ENCODE peak calls at places on chromosomes 5 and 9, in four cellular contexts. W is HEK293T, Z is K562, H is HepG2. C is an unnamed sample.

GRCh38 chr9:18542837-18543405 is 69.0 kb downstream of the ADAMTSL1 start:
- DNase-seq in W (no peak), Z (no peak), H (no peak), C (no peak)

GRCh38 chr9:111375062-111375461 is 45.0 kb upstream of the OR2K2 start:
- DNase-seq in W (no peak), Z (no peak), H (no peak), C (no peak)

GRCh38 chr9:135248721-135249120 is 161.3 kb downstream of the OLFM1 start:
- DNase-seq in W (no peak), Z (no peak), H (no peak), C (no peak)

GRCh38 chr5:39224196-39224754 is 4.9 kb upstream of the FYB1 start:
- DNase-seq in W (no peak), Z (peak; percentile 45), H (no peak), C (no peak)

GRCh38 chr5:96194597-96194996 is 232.9 kb upstream of the ELL2 start:
- DNase-seq in W (no peak), Z (no peak), H (no peak), C (no peak)

GRCh38 chr9:4334439-4334838 is 34.6 kb upstream of the GLIS3 start:
- DNase-seq in W (no peak), Z (no peak), H (peak; percentile 46), C (peak; percentile 30)

GRCh38 chr5:134143431-134143830 is 28.9 kb downstream of the TCF7 start:
- DNase-seq in W (no peak), Z (no peak), H (no peak), C (no peak)

GRCh38 chr9:115000217-115000639 is 69.8 kb upstream of the TNFSF8 start:
- DNase-seq in W (no peak), Z (no peak), H (no peak), C (no peak)

GRCh38 chr5:59768204-59769040 is 125.1 kb downstream of the PDE4D start:
- DNase-seq in W (peak; percentile 63), Z (no peak), H (peak; percentile 77), C (peak; percentile 54)
- TF ChIP-seq ELF4 in W (no peak), Z (no peak), H (no peak), C (no peak)

GRCh38 chr5:61569353-61569752 is 237.3 kb downstream of the ZSWIM6 start:
- DNase-seq in W (no peak), Z (no peak), H (no peak), C (no peak)

GRCh38 chr5:61559722-61560121 is 227.7 kb downstream of the ZSWIM6 start:
- DNase-seq in W (no peak), Z (no peak), H (no peak), C (no peak)

GRCh38 chr5:61567337-61567736 is 235.3 kb downstream of the ZSWIM6 start:
- DNase-seq in W (no peak), Z (no peak), H (no peak), C (no peak)

GRCh38 chr5:61563401-61563800 is 231.3 kb downstream of the ZSWIM6 start:
- DNase-seq in W (no peak), Z (no peak), H (no peak), C (no peak)
- TF ChIP-seq ELF4 in W (no peak), Z (no peak), H (no peak), C (no peak)

GRCh38 chr9:124363326-124364096 is 51.7 kb downstream of the PSMB7 start:
- DNase-seq in W (no peak), Z (no peak), H (no peak), C (no peak)
- TF ChIP-seq ELF4 in W (no peak), Z (no peak), H (no peak), C (no peak)

GRCh38 chr5:73037545-73037944 is 81.7 kb downstream of the FCHO2 start:
- DNase-seq in W (no peak), Z (no peak), H (no peak), C (no peak)

GRCh38 chr5:73039082-73039481 is 81.3 kb upstream of the TMEM171 start:
- DNase-seq in W (no peak), Z (no peak), H (no peak), C (peak; percentile 22)

GRCh38 chr5:73045623-73046022 is 74.8 kb upstream of the TMEM171 start:
- DNase-seq in W (no peak), Z (no peak), H (no peak), C (no peak)

DNA sequence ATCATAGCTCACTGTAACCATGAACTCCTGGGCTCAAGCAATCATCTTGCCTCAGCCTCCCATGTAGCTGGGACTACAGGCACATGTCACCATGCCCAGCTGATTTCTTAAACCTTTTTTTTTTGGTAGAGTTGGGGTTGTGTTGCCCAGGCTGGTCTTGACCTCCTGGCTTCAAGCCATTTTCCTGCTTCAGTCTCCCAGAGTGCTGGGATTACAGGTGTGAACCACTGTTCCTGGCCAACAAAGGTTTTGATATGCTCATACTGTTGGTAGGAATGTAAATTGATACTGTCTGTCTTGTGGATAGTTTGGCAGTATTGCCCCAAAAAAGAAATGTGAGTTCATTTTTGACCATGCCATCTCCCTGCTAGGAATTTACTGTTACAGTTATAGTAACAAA is 77.4 kb upstream of the TMEM171 start:
- DNase-seq in W (no peak), Z (no peak), H (no peak), C (no peak)
- TF ChIP-seq ELF4 in W (no peak), Z (no peak), H (no peak), C (no peak)

GRCh38 chr5:32506809-32507208 is 62.3 kb upstream of the ZFR start:
- DNase-seq in W (no peak), Z (no peak), H (no peak), C (no peak)

GRCh38 chr5:32503261-32503660 is 58.7 kb upstream of the ZFR start:
- DNase-seq in W (no peak), Z (no peak), H (no peak), C (no peak)

GRCh38 chr5:32506251-32506661 is 61.7 kb upstream of the ZFR start:
- DNase-seq in W (no peak), Z (no peak), H (no peak), C (no peak)

GRCh38 chr5:32505718-32506117 is 61.2 kb upstream of the ZFR start:
- DNase-seq in W (no peak), Z (no peak), H (no peak), C (no peak)

DNA sequence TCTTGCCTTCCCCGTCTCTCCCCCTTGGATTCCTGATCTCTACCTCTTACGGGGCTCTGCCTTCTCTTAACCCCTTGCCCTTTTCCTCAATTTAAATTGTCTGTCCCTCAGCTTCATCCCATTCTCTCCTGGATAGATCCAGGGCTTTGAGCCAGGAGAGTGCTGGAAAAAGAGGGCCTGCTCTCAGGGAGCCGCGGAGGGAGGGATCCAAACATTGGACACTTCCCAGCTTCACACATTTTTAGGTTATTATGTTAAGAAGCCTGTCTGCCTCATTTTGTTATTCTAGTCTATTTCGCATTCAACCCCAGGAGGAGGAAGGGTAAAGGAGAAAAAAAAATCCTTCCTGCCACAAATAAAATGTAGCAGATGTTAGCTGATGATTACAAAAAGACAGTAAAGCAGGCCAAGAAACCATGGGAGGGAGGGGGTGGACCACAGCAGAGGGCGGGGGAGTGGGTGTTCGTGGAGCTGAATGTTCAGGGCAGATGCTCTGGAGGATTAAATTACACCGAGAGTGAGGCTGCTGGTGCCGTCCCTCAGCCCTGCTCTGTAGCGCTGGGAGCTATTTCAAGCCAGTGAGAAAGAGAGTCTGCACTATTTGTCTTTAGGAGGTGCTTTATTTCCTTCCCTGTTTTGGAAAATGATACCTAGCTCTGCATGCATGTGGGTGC is 60.5 kb upstream of the ZFR start:
- DNase-seq in W (peak; percentile 34), Z (no peak), H (no peak), C (no peak)
- TF ChIP-seq ELF4 in W (no peak), Z (no peak), H (no peak), C (no peak)

C was measured in WTC11.